ENCODE peak calls at places on chromosomes 11 and 22, in nine cellular contexts. One of them, this sample, is unnamed.

GRCh38 chr11:122220321-122220720 is 104.3 kb upstream of the BLID start:
- DNase-seq in IMR-90: peak
- DNase-seq in head of caudate nucleus: no peak
- DNase-seq in foreskin fibroblast: no peak
- DNase-seq in activated CD4-positive, alpha-beta T cell treated with anti-CD3 and anti-CD28 coated beads, Interleukin-2, amount 10 ng/mL, durations not matched to agents 7 days and 5 days: no peak
- DNase-seq in stimulated activated CD8-positive, alpha-beta memory T cell treated with anti-CD3 and anti-CD28 coated beads, Interleukin-15, amount 100 ng/mL, for 1 hour: no peak
- DNase-seq in AG04450: no peak
- DNase-seq in dermis blood vessel endothelial cell: no peak
- DNase-seq in A549: no peak
- DNase-seq in this sample: no peak

GRCh38 chr11:9838961-9839360 is 175.1 kb downstream of the SWAP70 start:
- DNase-seq in IMR-90: no peak
- DNase-seq in head of caudate nucleus: no peak
- DNase-seq in foreskin fibroblast: no peak
- DNase-seq in activated CD4-positive, alpha-beta T cell treated with anti-CD3 and anti-CD28 coated beads, Interleukin-2, amount 10 ng/mL, durations not matched to agents 7 days and 5 days: no peak
- DNase-seq in stimulated activated CD8-positive, alpha-beta memory T cell treated with anti-CD3 and anti-CD28 coated beads, Interleukin-15, amount 100 ng/mL, for 1 hour: no peak
- DNase-seq in AG04450: no peak
- DNase-seq in dermis blood vessel endothelial cell: peak
- DNase-seq in A549: no peak
- DNase-seq in this sample: no peak

GRCh38 chr11:46906596-46906995 is 11.8 kb downstream of the LRP4 start:
- DNase-seq in IMR-90: peak
- DNase-seq in head of caudate nucleus: no peak
- DNase-seq in foreskin fibroblast: peak
- DNase-seq in activated CD4-positive, alpha-beta T cell treated with anti-CD3 and anti-CD28 coated beads, Interleukin-2, amount 10 ng/mL, durations not matched to agents 7 days and 5 days: no peak
- DNase-seq in stimulated activated CD8-positive, alpha-beta memory T cell treated with anti-CD3 and anti-CD28 coated beads, Interleukin-15, amount 100 ng/mL, for 1 hour: no peak
- DNase-seq in AG04450: no peak
- DNase-seq in dermis blood vessel endothelial cell: peak
- DNase-seq in A549: no peak
- DNase-seq in this sample: no peak

GRCh38 chr22:49278357-49278756 is 549.3 kb downstream of the BRD1 start:
- DNase-seq in IMR-90: no peak
- DNase-seq in head of caudate nucleus: no peak
- DNase-seq in foreskin fibroblast: no peak
- DNase-seq in activated CD4-positive, alpha-beta T cell treated with anti-CD3 and anti-CD28 coated beads, Interleukin-2, amount 10 ng/mL, durations not matched to agents 7 days and 5 days: no peak
- DNase-seq in stimulated activated CD8-positive, alpha-beta memory T cell treated with anti-CD3 and anti-CD28 coated beads, Interleukin-15, amount 100 ng/mL, for 1 hour: no peak
- DNase-seq in AG04450: no peak
- DNase-seq in dermis blood vessel endothelial cell: no peak
- DNase-seq in A549: no peak
- DNase-seq in this sample: no peak

GRCh38 chr11:78432058-78432515 is 14.5 kb upstream of the GAB2 start:
- DNase-seq in IMR-90: no peak
- DNase-seq in head of caudate nucleus: no peak
- DNase-seq in foreskin fibroblast: no peak
- DNase-seq in activated CD4-positive, alpha-beta T cell treated with anti-CD3 and anti-CD28 coated beads, Interleukin-2, amount 10 ng/mL, durations not matched to agents 7 days and 5 days: peak
- DNase-seq in stimulated activated CD8-positive, alpha-beta memory T cell treated with anti-CD3 and anti-CD28 coated beads, Interleukin-15, amount 100 ng/mL, for 1 hour: no peak
- DNase-seq in AG04450: no peak
- DNase-seq in dermis blood vessel endothelial cell: peak
- DNase-seq in A549: peak
- DNase-seq in this sample: no peak

GRCh38 chr11:117831661-117832415 is 7.3 kb upstream of the FXYD2 start:
- DNase-seq in IMR-90: no peak
- DNase-seq in head of caudate nucleus: no peak
- DNase-seq in foreskin fibroblast: no peak
- DNase-seq in activated CD4-positive, alpha-beta T cell treated with anti-CD3 and anti-CD28 coated beads, Interleukin-2, amount 10 ng/mL, durations not matched to agents 7 days and 5 days: no peak
- DNase-seq in stimulated activated CD8-positive, alpha-beta memory T cell treated with anti-CD3 and anti-CD28 coated beads, Interleukin-15, amount 100 ng/mL, for 1 hour: no peak
- DNase-seq in AG04450: no peak
- DNase-seq in dermis blood vessel endothelial cell: no peak
- DNase-seq in A549: no peak
- DNase-seq in this sample: no peak

GRCh38 chr11:86365566-86365965 is 9.1 kb upstream of the CCDC81 start:
- DNase-seq in IMR-90: peak
- DNase-seq in head of caudate nucleus: no peak
- DNase-seq in foreskin fibroblast: peak
- DNase-seq in activated CD4-positive, alpha-beta T cell treated with anti-CD3 and anti-CD28 coated beads, Interleukin-2, amount 10 ng/mL, durations not matched to agents 7 days and 5 days: no peak
- DNase-seq in stimulated activated CD8-positive, alpha-beta memory T cell treated with anti-CD3 and anti-CD28 coated beads, Interleukin-15, amount 100 ng/mL, for 1 hour: no peak
- DNase-seq in AG04450: peak
- DNase-seq in dermis blood vessel endothelial cell: no peak
- DNase-seq in A549: no peak
- DNase-seq in this sample: no peak

GRCh38 chr11:120942701-120943100 is 81.2 kb upstream of the TBCEL start:
- DNase-seq in IMR-90: no peak
- DNase-seq in head of caudate nucleus: no peak
- DNase-seq in foreskin fibroblast: no peak
- DNase-seq in activated CD4-positive, alpha-beta T cell treated with anti-CD3 and anti-CD28 coated beads, Interleukin-2, amount 10 ng/mL, durations not matched to agents 7 days and 5 days: no peak
- DNase-seq in stimulated activated CD8-positive, alpha-beta memory T cell treated with anti-CD3 and anti-CD28 coated beads, Interleukin-15, amount 100 ng/mL, for 1 hour: no peak
- DNase-seq in AG04450: no peak
- DNase-seq in dermis blood vessel endothelial cell: no peak
- DNase-seq in A549: no peak
- DNase-seq in this sample: no peak

GRCh38 chr22:39954584-39955055 is 5.6 kb upstream of the TMA7B start:
- DNase-seq in IMR-90: peak
- DNase-seq in head of caudate nucleus: no peak
- DNase-seq in foreskin fibroblast: peak
- DNase-seq in activated CD4-positive, alpha-beta T cell treated with anti-CD3 and anti-CD28 coated beads, Interleukin-2, amount 10 ng/mL, durations not matched to agents 7 days and 5 days: no peak
- DNase-seq in stimulated activated CD8-positive, alpha-beta memory T cell treated with anti-CD3 and anti-CD28 coated beads, Interleukin-15, amount 100 ng/mL, for 1 hour: no peak
- DNase-seq in AG04450: peak
- DNase-seq in dermis blood vessel endothelial cell: peak
- DNase-seq in A549: no peak
- DNase-seq in this sample: no peak

GRCh38 chr11:46121328-46121723 is at the start of gene PHF21A:
- DNase-seq in IMR-90: peak
- DNase-seq in head of caudate nucleus: peak
- DNase-seq in foreskin fibroblast: peak
- DNase-seq in activated CD4-positive, alpha-beta T cell treated with anti-CD3 and anti-CD28 coated beads, Interleukin-2, amount 10 ng/mL, durations not matched to agents 7 days and 5 days: peak
- DNase-seq in stimulated activated CD8-positive, alpha-beta memory T cell treated with anti-CD3 and anti-CD28 coated beads, Interleukin-15, amount 100 ng/mL, for 1 hour: peak
- DNase-seq in AG04450: peak
- DNase-seq in dermis blood vessel endothelial cell: peak
- DNase-seq in A549: peak
- DNase-seq in this sample: peak

GRCh38 chr11:2812371-2812991 is 73.1 kb downstream of the CDKN1C start:
- DNase-seq in IMR-90: no peak
- DNase-seq in head of caudate nucleus: no peak
- DNase-seq in foreskin fibroblast: no peak
- DNase-seq in activated CD4-positive, alpha-beta T cell treated with anti-CD3 and anti-CD28 coated beads, Interleukin-2, amount 10 ng/mL, durations not matched to agents 7 days and 5 days: no peak
- DNase-seq in stimulated activated CD8-positive, alpha-beta memory T cell treated with anti-CD3 and anti-CD28 coated beads, Interleukin-15, amount 100 ng/mL, for 1 hour: no peak
- DNase-seq in AG04450: no peak
- DNase-seq in dermis blood vessel endothelial cell: peak
- DNase-seq in A549: no peak
- DNase-seq in this sample: no peak

GRCh38 chr11:60121259-60121658 is 32.8 kb downstream of the MS4A2 start:
- DNase-seq in IMR-90: no peak
- DNase-seq in head of caudate nucleus: no peak
- DNase-seq in foreskin fibroblast: no peak
- DNase-seq in activated CD4-positive, alpha-beta T cell treated with anti-CD3 and anti-CD28 coated beads, Interleukin-2, amount 10 ng/mL, durations not matched to agents 7 days and 5 days: no peak
- DNase-seq in stimulated activated CD8-positive, alpha-beta memory T cell treated with anti-CD3 and anti-CD28 coated beads, Interleukin-15, amount 100 ng/mL, for 1 hour: no peak
- DNase-seq in AG04450: no peak
- DNase-seq in dermis blood vessel endothelial cell: no peak
- DNase-seq in A549: no peak
- DNase-seq in this sample: no peak

GRCh38 chr22:29443861-29444431 is 5.6 kb downstream of the RFPL1 start:
- DNase-seq in IMR-90: no peak
- DNase-seq in head of caudate nucleus: no peak
- DNase-seq in foreskin fibroblast: no peak
- DNase-seq in activated CD4-positive, alpha-beta T cell treated with anti-CD3 and anti-CD28 coated beads, Interleukin-2, amount 10 ng/mL, durations not matched to agents 7 days and 5 days: no peak
- DNase-seq in stimulated activated CD8-positive, alpha-beta memory T cell treated with anti-CD3 and anti-CD28 coated beads, Interleukin-15, amount 100 ng/mL, for 1 hour: no peak
- DNase-seq in AG04450: no peak
- DNase-seq in dermis blood vessel endothelial cell: no peak
- DNase-seq in A549: no peak
- DNase-seq in this sample: no peak

GRCh38 chr11:88398372-88399140 is 61.0 kb upstream of the CTSC start:
- DNase-seq in IMR-90: peak
- DNase-seq in head of caudate nucleus: no peak
- DNase-seq in foreskin fibroblast: peak
- DNase-seq in activated CD4-positive, alpha-beta T cell treated with anti-CD3 and anti-CD28 coated beads, Interleukin-2, amount 10 ng/mL, durations not matched to agents 7 days and 5 days: no peak
- DNase-seq in stimulated activated CD8-positive, alpha-beta memory T cell treated with anti-CD3 and anti-CD28 coated beads, Interleukin-15, amount 100 ng/mL, for 1 hour: no peak
- DNase-seq in AG04450: no peak
- DNase-seq in dermis blood vessel endothelial cell: peak
- DNase-seq in A549: peak
- DNase-seq in this sample: no peak

GRCh38 chr11:126328001-126328390 is 24.1 kb downstream of the DCPS start:
- DNase-seq in IMR-90: no peak
- DNase-seq in head of caudate nucleus: no peak
- DNase-seq in foreskin fibroblast: no peak
- DNase-seq in activated CD4-positive, alpha-beta T cell treated with anti-CD3 and anti-CD28 coated beads, Interleukin-2, amount 10 ng/mL, durations not matched to agents 7 days and 5 days: no peak
- DNase-seq in stimulated activated CD8-positive, alpha-beta memory T cell treated with anti-CD3 and anti-CD28 coated beads, Interleukin-15, amount 100 ng/mL, for 1 hour: no peak
- DNase-seq in AG04450: no peak
- DNase-seq in dermis blood vessel endothelial cell: no peak
- DNase-seq in A549: no peak
- DNase-seq in this sample: no peak

GRCh38 chr11:79413258-79413657 is 27.6 kb downstream of the TENM4 start:
- DNase-seq in IMR-90: peak
- DNase-seq in head of caudate nucleus: no peak
- DNase-seq in foreskin fibroblast: peak
- DNase-seq in activated CD4-positive, alpha-beta T cell treated with anti-CD3 and anti-CD28 coated beads, Interleukin-2, amount 10 ng/mL, durations not matched to agents 7 days and 5 days: no peak
- DNase-seq in stimulated activated CD8-positive, alpha-beta memory T cell treated with anti-CD3 and anti-CD28 coated beads, Interleukin-15, amount 100 ng/mL, for 1 hour: no peak
- DNase-seq in AG04450: peak
- DNase-seq in dermis blood vessel endothelial cell: no peak
- DNase-seq in A549: no peak
- DNase-seq in this sample: peak

GRCh38 chr11:76918941-76919386 is 58.2 kb downstream of the ACER3 start:
- DNase-seq in IMR-90: peak
- DNase-seq in head of caudate nucleus: no peak
- DNase-seq in foreskin fibroblast: peak
- DNase-seq in activated CD4-positive, alpha-beta T cell treated with anti-CD3 and anti-CD28 coated beads, Interleukin-2, amount 10 ng/mL, durations not matched to agents 7 days and 5 days: no peak
- DNase-seq in stimulated activated CD8-positive, alpha-beta memory T cell treated with anti-CD3 and anti-CD28 coated beads, Interleukin-15, amount 100 ng/mL, for 1 hour: no peak
- DNase-seq in AG04450: peak
- DNase-seq in dermis blood vessel endothelial cell: peak
- DNase-seq in A549: peak
- DNase-seq in this sample: no peak

GRCh38 chr11:133115099-133115498 is 417.2 kb downstream of the OPCML start:
- DNase-seq in IMR-90: no peak
- DNase-seq in head of caudate nucleus: no peak
- DNase-seq in foreskin fibroblast: no peak
- DNase-seq in activated CD4-positive, alpha-beta T cell treated with anti-CD3 and anti-CD28 coated beads, Interleukin-2, amount 10 ng/mL, durations not matched to agents 7 days and 5 days: no peak
- DNase-seq in stimulated activated CD8-positive, alpha-beta memory T cell treated with anti-CD3 and anti-CD28 coated beads, Interleukin-15, amount 100 ng/mL, for 1 hour: no peak
- DNase-seq in AG04450: no peak
- DNase-seq in dermis blood vessel endothelial cell: no peak
- DNase-seq in A549: no peak
- DNase-seq in this sample: no peak

GRCh38 chr11:94450061-94450460 is 43.6 kb downstream of the MRE11 start:
- DNase-seq in IMR-90: peak
- DNase-seq in head of caudate nucleus: no peak
- DNase-seq in foreskin fibroblast: peak
- DNase-seq in activated CD4-positive, alpha-beta T cell treated with anti-CD3 and anti-CD28 coated beads, Interleukin-2, amount 10 ng/mL, durations not matched to agents 7 days and 5 days: no peak
- DNase-seq in stimulated activated CD8-positive, alpha-beta memory T cell treated with anti-CD3 and anti-CD28 coated beads, Interleukin-15, amount 100 ng/mL, for 1 hour: no peak
- DNase-seq in AG04450: no peak
- DNase-seq in dermis blood vessel endothelial cell: peak
- DNase-seq in A549: no peak
- DNase-seq in this sample: no peak

GRCh38 chr22:46058591-46059519 is 81.9 kb upstream of the WNT7B start:
- DNase-seq in IMR-90: no peak
- DNase-seq in head of caudate nucleus: no peak
- DNase-seq in foreskin fibroblast: no peak
- DNase-seq in activated CD4-positive, alpha-beta T cell treated with anti-CD3 and anti-CD28 coated beads, Interleukin-2, amount 10 ng/mL, durations not matched to agents 7 days and 5 days: no peak
- DNase-seq in stimulated activated CD8-positive, alpha-beta memory T cell treated with anti-CD3 and anti-CD28 coated beads, Interleukin-15, amount 100 ng/mL, for 1 hour: no peak
- DNase-seq in AG04450: no peak
- DNase-seq in dermis blood vessel endothelial cell: peak
- DNase-seq in A549: no peak
- DNase-seq in this sample: no peak

GRCh38 chr11:43503417-43503816 is 144.7 kb downstream of the TTC17 start:
- DNase-seq in IMR-90: no peak
- DNase-seq in head of caudate nucleus: no peak
- DNase-seq in foreskin fibroblast: no peak
- DNase-seq in activated CD4-positive, alpha-beta T cell treated with anti-CD3 and anti-CD28 coated beads, Interleukin-2, amount 10 ng/mL, durations not matched to agents 7 days and 5 days: no peak
- DNase-seq in stimulated activated CD8-positive, alpha-beta memory T cell treated with anti-CD3 and anti-CD28 coated beads, Interleukin-15, amount 100 ng/mL, for 1 hour: no peak
- DNase-seq in AG04450: no peak
- DNase-seq in dermis blood vessel endothelial cell: peak
- DNase-seq in A549: no peak
- DNase-seq in this sample: no peak

GRCh38 chr11:10742460-10743208 is 8.4 kb upstream of the CTR9 start:
- DNase-seq in IMR-90: peak
- DNase-seq in head of caudate nucleus: no peak
- DNase-seq in foreskin fibroblast: peak
- DNase-seq in activated CD4-positive, alpha-beta T cell treated with anti-CD3 and anti-CD28 coated beads, Interleukin-2, amount 10 ng/mL, durations not matched to agents 7 days and 5 days: peak
- DNase-seq in stimulated activated CD8-positive, alpha-beta memory T cell treated with anti-CD3 and anti-CD28 coated beads, Interleukin-15, amount 100 ng/mL, for 1 hour: no peak
- DNase-seq in AG04450: no peak
- DNase-seq in dermis blood vessel endothelial cell: peak
- DNase-seq in A549: no peak
- DNase-seq in this sample: peak

GRCh38 chr22:44442856-44443595 is 55.0 kb downstream of the RTL6 start:
- DNase-seq in IMR-90: no peak
- DNase-seq in head of caudate nucleus: no peak
- DNase-seq in foreskin fibroblast: no peak
- DNase-seq in activated CD4-positive, alpha-beta T cell treated with anti-CD3 and anti-CD28 coated beads, Interleukin-2, amount 10 ng/mL, durations not matched to agents 7 days and 5 days: no peak
- DNase-seq in stimulated activated CD8-positive, alpha-beta memory T cell treated with anti-CD3 and anti-CD28 coated beads, Interleukin-15, amount 100 ng/mL, for 1 hour: no peak
- DNase-seq in AG04450: no peak
- DNase-seq in dermis blood vessel endothelial cell: no peak
- DNase-seq in A549: no peak
- DNase-seq in this sample: no peak

GRCh38 chr11:32890843-32891656 is 1.6 kb upstream of the QSER1 start:
- DNase-seq in IMR-90: no peak
- DNase-seq in head of caudate nucleus: no peak
- DNase-seq in foreskin fibroblast: no peak
- DNase-seq in activated CD4-positive, alpha-beta T cell treated with anti-CD3 and anti-CD28 coated beads, Interleukin-2, amount 10 ng/mL, durations not matched to agents 7 days and 5 days: no peak
- DNase-seq in stimulated activated CD8-positive, alpha-beta memory T cell treated with anti-CD3 and anti-CD28 coated beads, Interleukin-15, amount 100 ng/mL, for 1 hour: no peak
- DNase-seq in AG04450: no peak
- DNase-seq in dermis blood vessel endothelial cell: no peak
- DNase-seq in A549: no peak
- DNase-seq in this sample: no peak

GRCh38 chr22:24424001-24424900 is 3.1 kb upstream of the ADORA2A start:
- DNase-seq in IMR-90: no peak
- DNase-seq in head of caudate nucleus: no peak
- DNase-seq in foreskin fibroblast: no peak
- DNase-seq in activated CD4-positive, alpha-beta T cell treated with anti-CD3 and anti-CD28 coated beads, Interleukin-2, amount 10 ng/mL, durations not matched to agents 7 days and 5 days: peak
- DNase-seq in stimulated activated CD8-positive, alpha-beta memory T cell treated with anti-CD3 and anti-CD28 coated beads, Interleukin-15, amount 100 ng/mL, for 1 hour: no peak
- DNase-seq in AG04450: no peak
- DNase-seq in dermis blood vessel endothelial cell: peak
- DNase-seq in A549: no peak
- DNase-seq in this sample: no peak

GRCh38 chr11:2139118-2139490 is at the start of gene IGF2:
- DNase-seq in IMR-90: no peak
- DNase-seq in head of caudate nucleus: no peak
- DNase-seq in foreskin fibroblast: peak
- DNase-seq in activated CD4-positive, alpha-beta T cell treated with anti-CD3 and anti-CD28 coated beads, Interleukin-2, amount 10 ng/mL, durations not matched to agents 7 days and 5 days: no peak
- DNase-seq in stimulated activated CD8-positive, alpha-beta memory T cell treated with anti-CD3 and anti-CD28 coated beads, Interleukin-15, amount 100 ng/mL, for 1 hour: no peak
- DNase-seq in AG04450: no peak
- DNase-seq in dermis blood vessel endothelial cell: peak
- DNase-seq in A549: no peak
- DNase-seq in this sample: peak

GRCh38 chr11:78045851-78046485 is 17.7 kb upstream of the THRSP start:
- DNase-seq in IMR-90: peak
- DNase-seq in head of caudate nucleus: peak
- DNase-seq in foreskin fibroblast: peak
- DNase-seq in activated CD4-positive, alpha-beta T cell treated with anti-CD3 and anti-CD28 coated beads, Interleukin-2, amount 10 ng/mL, durations not matched to agents 7 days and 5 days: peak
- DNase-seq in stimulated activated CD8-positive, alpha-beta memory T cell treated with anti-CD3 and anti-CD28 coated beads, Interleukin-15, amount 100 ng/mL, for 1 hour: peak
- DNase-seq in AG04450: no peak
- DNase-seq in dermis blood vessel endothelial cell: peak
- DNase-seq in A549: peak
- DNase-seq in this sample: peak

GRCh38 chr11:20109731-20110445 is 50.4 kb downstream of the DBX1 start:
- DNase-seq in IMR-90: peak
- DNase-seq in head of caudate nucleus: no peak
- DNase-seq in foreskin fibroblast: peak
- DNase-seq in activated CD4-positive, alpha-beta T cell treated with anti-CD3 and anti-CD28 coated beads, Interleukin-2, amount 10 ng/mL, durations not matched to agents 7 days and 5 days: no peak
- DNase-seq in stimulated activated CD8-positive, alpha-beta memory T cell treated with anti-CD3 and anti-CD28 coated beads, Interleukin-15, amount 100 ng/mL, for 1 hour: no peak
- DNase-seq in AG04450: no peak
- DNase-seq in dermis blood vessel endothelial cell: no peak
- DNase-seq in A549: no peak
- DNase-seq in this sample: no peak

GRCh38 chr11:109772846-109773400 is 320.3 kb upstream of the ZC3H12C start:
- DNase-seq in IMR-90: no peak
- DNase-seq in head of caudate nucleus: no peak
- DNase-seq in foreskin fibroblast: no peak
- DNase-seq in activated CD4-positive, alpha-beta T cell treated with anti-CD3 and anti-CD28 coated beads, Interleukin-2, amount 10 ng/mL, durations not matched to agents 7 days and 5 days: no peak
- DNase-seq in stimulated activated CD8-positive, alpha-beta memory T cell treated with anti-CD3 and anti-CD28 coated beads, Interleukin-15, amount 100 ng/mL, for 1 hour: no peak
- DNase-seq in AG04450: no peak
- DNase-seq in dermis blood vessel endothelial cell: no peak
- DNase-seq in A549: no peak
- DNase-seq in this sample: no peak

GRCh38 chr11:7281083-7281482 is 29.4 kb downstream of the SYT9 start:
- DNase-seq in IMR-90: no peak
- DNase-seq in head of caudate nucleus: no peak
- DNase-seq in foreskin fibroblast: peak
- DNase-seq in activated CD4-positive, alpha-beta T cell treated with anti-CD3 and anti-CD28 coated beads, Interleukin-2, amount 10 ng/mL, durations not matched to agents 7 days and 5 days: no peak
- DNase-seq in stimulated activated CD8-positive, alpha-beta memory T cell treated with anti-CD3 and anti-CD28 coated beads, Interleukin-15, amount 100 ng/mL, for 1 hour: no peak
- DNase-seq in AG04450: no peak
- DNase-seq in dermis blood vessel endothelial cell: peak
- DNase-seq in A549: no peak
- DNase-seq in this sample: peak

GRCh38 chr11:69521461-69521860 is 40.0 kb downstream of the LINC01488 start:
- DNase-seq in IMR-90: no peak
- DNase-seq in head of caudate nucleus: no peak
- DNase-seq in foreskin fibroblast: no peak
- DNase-seq in activated CD4-positive, alpha-beta T cell treated with anti-CD3 and anti-CD28 coated beads, Interleukin-2, amount 10 ng/mL, durations not matched to agents 7 days and 5 days: no peak
- DNase-seq in stimulated activated CD8-positive, alpha-beta memory T cell treated with anti-CD3 and anti-CD28 coated beads, Interleukin-15, amount 100 ng/mL, for 1 hour: no peak
- DNase-seq in AG04450: no peak
- DNase-seq in dermis blood vessel endothelial cell: no peak
- DNase-seq in A549: no peak
- DNase-seq in this sample: no peak

This sample was measured in hepatic stellate cell.